ENCODE peak calls at places on chromosomes 11 and 22, in seven cellular contexts. D is vagina, L is progenitor cell of endocrine pancreas, T is cardiac fibroblast, V is dorsolateral prefrontal cortex, C is HFFc6, S is kidney. R is an unnamed sample.

GRCh38 chr22:28021116-28021997 is 102.3 kb upstream of the PITPNB start:
- DNase-seq in D (no peak), L (no peak), T (no peak), V (peak; percentile 48), C (no peak), S (peak; percentile 37), R (no peak)

GRCh38 chr11:14980854-14981253 is 8.7 kb upstream of the CALCA start:
- DNase-seq in D (no peak), L (no peak), T (peak; percentile 88), V (no peak), C (peak; percentile 66), S (no peak), R (no peak)

GRCh38 chr11:65559951-65560537 is 1.9 kb upstream of the LTBP3 start:
- DNase-seq in D (no peak), L (no peak), T (peak; percentile 59), V (no peak), C (peak; percentile 65), S (peak; percentile 64), R (no peak)

GRCh38 chr11:34349882-34350281 is 7.9 kb downstream of the ABTB2 start:
- DNase-seq in D (peak; percentile 62), L (no peak), T (no peak), V (no peak), C (no peak), S (no peak), R (no peak)

GRCh38 chr11:130209128-130209932 is 49.7 kb downstream of the ST14 start:
- DNase-seq in D (peak; percentile 84), L (no peak), T (no peak), V (peak; percentile 6), C (no peak), S (peak; percentile 64), R (no peak)

GRCh38 chr11:35029979-35030378 is 109.0 kb upstream of the CD44 start:
- DNase-seq in D (no peak), L (no peak), T (peak; percentile 93), V (no peak), C (peak; percentile 78), S (no peak), R (no peak)

GRCh38 chr11:113876074-113876797 is 864 bp upstream of the USP28 start:
- DNase-seq in D (peak; percentile 88), L (no peak), T (no peak), V (no peak), C (no peak), S (peak; percentile 76), R (no peak)

GRCh38 chr11:45473491-45473890 is 187.3 kb upstream of the SYT13 start:
- DNase-seq in D (no peak), L (no peak), T (no peak), V (no peak), C (no peak), S (no peak), R (no peak)

GRCh38 chr11:74438681-74439080 is 28.7 kb downstream of the KCNE3 start:
- DNase-seq in D (no peak), L (no peak), T (no peak), V (no peak), C (no peak), S (no peak), R (no peak)

GRCh38 chr11:121154473-121154872 is 53.4 kb downstream of the TECTA start:
- DNase-seq in D (no peak), L (no peak), T (no peak), V (no peak), C (no peak), S (no peak), R (no peak)

GRCh38 chr11:121157756-121158155 is 56.7 kb downstream of the TECTA start:
- DNase-seq in D (no peak), L (no peak), T (no peak), V (no peak), C (no peak), S (no peak), R (no peak)

GRCh38 chr11:121152764-121153163 is 51.7 kb downstream of the TECTA start:
- DNase-seq in D (no peak), L (no peak), T (no peak), V (no peak), C (no peak), S (no peak), R (no peak)

GRCh38 chr11:121153472-121153871 is 52.4 kb downstream of the TECTA start:
- DNase-seq in D (peak; percentile 16), L (no peak), T (no peak), V (no peak), C (no peak), S (no peak), R (no peak)
- TF ChIP-seq CTCF in D (no peak), L (no peak), T (no peak), V (no peak), C (peak; percentile 16), S (no peak), R (no peak)

DNA sequence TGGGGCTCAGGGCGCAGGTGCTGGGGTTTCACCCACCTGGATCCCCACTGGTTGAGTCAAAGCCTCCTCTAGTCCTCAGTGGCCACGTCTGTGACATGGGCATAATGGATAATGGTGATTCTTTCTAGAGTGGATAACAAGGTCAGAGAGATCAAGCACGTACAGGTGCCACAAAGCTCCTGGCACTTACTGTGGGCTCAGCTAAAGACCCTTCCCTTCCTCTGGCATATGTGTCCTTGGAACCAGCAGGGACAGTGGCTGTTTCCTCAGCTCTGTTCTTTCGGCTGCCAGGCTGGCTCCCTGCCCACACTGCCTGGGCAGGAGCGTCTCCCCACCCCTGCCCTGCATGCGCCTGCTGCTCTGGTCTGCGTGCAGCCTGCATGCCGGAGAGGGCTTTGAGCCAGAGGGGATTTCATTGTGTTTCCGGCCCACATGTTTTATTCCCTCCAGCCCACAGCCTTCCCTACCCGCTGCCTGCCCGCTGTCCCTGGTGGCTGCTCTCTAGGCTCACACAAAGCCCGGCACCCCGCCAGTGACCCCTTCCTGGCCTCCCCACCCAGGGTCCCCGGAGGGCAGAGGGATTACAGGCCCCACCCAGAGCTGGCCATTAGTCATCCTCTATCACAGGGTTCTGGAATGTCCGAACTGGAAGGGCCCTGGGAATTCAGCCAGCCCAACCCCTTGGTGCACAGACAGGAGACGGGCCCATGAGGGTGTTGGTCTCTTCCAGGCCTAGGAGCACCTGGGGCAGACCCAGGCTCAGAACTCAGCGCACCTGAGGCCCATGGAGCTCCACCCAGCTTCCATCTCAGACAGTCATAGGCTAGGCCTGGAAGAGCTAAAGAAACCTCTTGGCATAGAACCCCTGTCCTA is 55.3 kb upstream of the GCAT start:
- DNase-seq in D (no peak), L (peak; percentile 42), T (peak; percentile 98), V (peak; percentile 17), C (peak; percentile 92), S (peak; percentile 99), R (no peak)
- TF ChIP-seq CTCF in D (peak; percentile 24), L (no peak), T (peak; percentile 41), V (no peak), C (peak; percentile 50), S (no peak), R (no peak)

GRCh38 chr11:112785717-112786116 is 175.5 kb upstream of the NCAM1 start:
- DNase-seq in D (no peak), L (no peak), T (peak; percentile 45), V (no peak), C (no peak), S (no peak), R (no peak)

GRCh38 chr11:112785104-112785503 is 176.1 kb upstream of the NCAM1 start:
- DNase-seq in D (no peak), L (no peak), T (peak; percentile 59), V (no peak), C (no peak), S (no peak), R (no peak)

GRCh38 chr11:112786196-112786595 is 175.0 kb upstream of the NCAM1 start:
- DNase-seq in D (no peak), L (no peak), T (no peak), V (no peak), C (no peak), S (no peak), R (no peak)

GRCh38 chr11:112783945-112784322 is 177.3 kb upstream of the NCAM1 start:
- DNase-seq in D (no peak), L (no peak), T (no peak), V (no peak), C (no peak), S (no peak), R (no peak)

DNA sequence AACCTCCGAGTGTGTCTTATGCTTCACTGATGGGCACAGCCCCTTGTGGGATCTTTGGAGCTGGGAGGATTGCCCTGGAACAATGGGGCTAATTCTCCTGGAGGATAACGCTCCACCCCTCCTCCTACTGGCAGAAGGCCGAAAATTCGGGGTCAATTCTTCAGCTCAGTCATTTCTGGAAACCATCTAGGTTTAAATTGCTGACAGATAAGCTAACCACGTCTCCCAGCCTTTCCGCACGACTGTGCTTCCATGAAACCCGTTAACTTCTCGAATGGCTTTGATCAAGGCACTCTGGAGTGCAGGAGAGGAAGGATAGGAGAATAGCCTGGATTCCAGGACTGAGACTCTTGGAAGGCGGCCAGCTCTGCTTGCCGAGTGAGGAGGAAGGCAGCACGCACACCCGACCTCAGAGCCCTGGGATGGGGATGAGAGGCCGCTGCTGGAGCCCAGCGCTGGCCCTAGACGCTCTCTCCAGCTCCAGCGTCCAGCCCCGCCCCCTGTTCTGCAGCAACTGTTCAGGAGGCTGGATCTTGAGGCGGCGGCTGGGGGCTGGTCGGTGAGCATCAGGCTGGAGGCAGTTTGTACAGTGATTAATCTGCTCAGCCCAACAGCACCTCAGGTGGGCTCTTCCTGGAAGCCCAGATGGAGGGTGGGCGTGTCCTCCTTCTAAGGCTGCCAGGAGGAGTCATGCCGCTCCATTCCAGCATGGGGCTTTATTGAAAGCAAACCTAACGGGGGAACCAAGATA is 176.7 kb upstream of the NCAM1 start:
- DNase-seq in D (no peak), L (no peak), T (peak; percentile 35), V (peak; percentile 57), C (no peak), S (peak; percentile 85), R (peak; percentile 42)
- TF ChIP-seq CTCF in D (no peak), L (no peak), T (no peak), V (no peak), C (no peak), S (no peak), R (no peak)

DNA sequence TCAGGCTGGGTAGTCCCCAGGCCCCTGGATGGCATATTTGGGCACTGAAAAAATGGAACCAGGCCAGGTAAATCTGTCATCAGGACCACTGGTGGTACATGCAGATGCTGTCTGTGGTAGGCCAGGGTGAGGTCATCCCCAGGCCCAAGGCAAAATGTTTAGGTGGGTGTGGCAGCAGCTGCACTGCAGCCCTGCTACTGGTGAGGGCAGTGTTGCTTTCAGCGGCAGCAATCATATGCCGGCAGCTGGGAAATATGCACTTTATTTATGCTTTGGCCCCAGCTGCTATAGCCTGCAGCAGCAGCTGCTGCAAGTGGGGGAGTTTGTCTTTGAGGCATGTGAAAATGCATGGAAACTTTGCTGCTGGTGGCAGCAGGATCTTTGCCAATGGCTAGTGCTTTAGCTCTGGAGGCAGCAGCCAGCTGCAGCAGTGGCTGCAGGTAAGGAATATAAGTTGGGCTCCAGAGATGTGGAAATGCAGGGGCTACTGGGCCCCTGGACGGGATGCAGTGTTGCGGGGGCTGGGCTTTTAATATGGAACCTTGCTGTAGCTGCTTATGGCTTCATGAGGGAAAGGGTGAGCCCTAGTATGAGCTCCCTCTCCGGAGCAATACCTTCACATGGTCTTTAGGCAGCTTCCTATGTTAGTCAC is 365.7 kb upstream of the CADM1 start:
- DNase-seq in D (no peak), L (no peak), T (peak; percentile 3), V (no peak), C (no peak), S (no peak), R (peak; percentile 32)
- TF ChIP-seq CTCF in D (no peak), L (peak; percentile 71), T (peak; percentile 22), V (peak; percentile 16), C (no peak), S (peak; percentile 34), R (peak; percentile 53)

R was measured in nephron progenitor cell.